ENCODE peak calls at places on chromosomes 16 and 17, in seven cellular contexts. One of them, this sample, is unnamed.

GRCh38 chr16:11005611-11005975 is 61.2 kb downstream of the CLEC16A start:
- DNase-seq in cardiac muscle cell: peak; percentile 33
- DNase-seq in tibial artery: no peak
- DNase-seq in NB4: no peak
- DNase-seq in activated CD8-positive, alpha-beta T cell treated with anti-CD3 and anti-CD28 coated beads for 36 hours: no peak
- DNase-seq in GM12865: no peak
- DNase-seq in WERI-Rb-1: no peak
- DNase-seq in this sample: no peak

GRCh38 chr17:21214777-21215541 is 998 bp upstream of the TMEM11 start:
- DNase-seq in cardiac muscle cell: peak; percentile 12
- DNase-seq in tibial artery: peak; percentile 72
- DNase-seq in NB4: peak; percentile 47
- DNase-seq in activated CD8-positive, alpha-beta T cell treated with anti-CD3 and anti-CD28 coated beads for 36 hours: peak; percentile 25
- DNase-seq in GM12865: peak; percentile 16
- DNase-seq in WERI-Rb-1: no peak
- DNase-seq in this sample: no peak

GRCh38 chr16:66923247-66923851 is 2.0 kb downstream of the RRAD start:
- DNase-seq in cardiac muscle cell: peak; percentile 83
- DNase-seq in tibial artery: peak; percentile 95
- DNase-seq in NB4: peak; percentile 50
- DNase-seq in activated CD8-positive, alpha-beta T cell treated with anti-CD3 and anti-CD28 coated beads for 36 hours: no peak
- DNase-seq in GM12865: no peak
- DNase-seq in WERI-Rb-1: peak; percentile 60
- DNase-seq in this sample: no peak

GRCh38 chr17:40553694-40554534 is 11.4 kb downstream of the CCR7 start:
- DNase-seq in cardiac muscle cell: peak; percentile 89
- DNase-seq in tibial artery: peak; percentile 87
- DNase-seq in NB4: peak; percentile 66
- DNase-seq in activated CD8-positive, alpha-beta T cell treated with anti-CD3 and anti-CD28 coated beads for 36 hours: peak; percentile 60
- DNase-seq in GM12865: no peak
- DNase-seq in WERI-Rb-1: peak; percentile 15
- DNase-seq in this sample: peak; percentile 62

GRCh38 chr16:22941970-22942501 is 128.1 kb downstream of the HS3ST2 start:
- DNase-seq in cardiac muscle cell: no peak
- DNase-seq in tibial artery: no peak
- DNase-seq in NB4: no peak
- DNase-seq in activated CD8-positive, alpha-beta T cell treated with anti-CD3 and anti-CD28 coated beads for 36 hours: no peak
- DNase-seq in GM12865: no peak
- DNase-seq in WERI-Rb-1: no peak
- DNase-seq in this sample: no peak

GRCh38 chr16:77763994-77764393 is 24.4 kb upstream of the VAT1L start:
- DNase-seq in cardiac muscle cell: no peak
- DNase-seq in tibial artery: no peak
- DNase-seq in NB4: no peak
- DNase-seq in activated CD8-positive, alpha-beta T cell treated with anti-CD3 and anti-CD28 coated beads for 36 hours: no peak
- DNase-seq in GM12865: no peak
- DNase-seq in WERI-Rb-1: no peak
- DNase-seq in this sample: no peak

GRCh38 chr17:78935419-78936323 is 10.5 kb upstream of the TIMP2 start:
- DNase-seq in cardiac muscle cell: peak; percentile 98
- DNase-seq in tibial artery: peak; percentile 87
- DNase-seq in NB4: no peak
- DNase-seq in activated CD8-positive, alpha-beta T cell treated with anti-CD3 and anti-CD28 coated beads for 36 hours: no peak
- DNase-seq in GM12865: no peak
- DNase-seq in WERI-Rb-1: no peak
- DNase-seq in this sample: no peak

GRCh38 chr16:66717112-66717675 is 20.7 kb upstream of the CMTM4 start:
- DNase-seq in cardiac muscle cell: peak; percentile 67
- DNase-seq in tibial artery: no peak
- DNase-seq in NB4: peak; percentile 73
- DNase-seq in activated CD8-positive, alpha-beta T cell treated with anti-CD3 and anti-CD28 coated beads for 36 hours: peak; percentile 38
- DNase-seq in GM12865: peak; percentile 18
- DNase-seq in WERI-Rb-1: peak; percentile 68
- DNase-seq in this sample: no peak

GRCh38 chr17:79913896-79914812 is 74.9 kb upstream of the CBX4 start:
- DNase-seq in cardiac muscle cell: no peak
- DNase-seq in tibial artery: no peak
- DNase-seq in NB4: no peak
- DNase-seq in activated CD8-positive, alpha-beta T cell treated with anti-CD3 and anti-CD28 coated beads for 36 hours: no peak
- DNase-seq in GM12865: no peak
- DNase-seq in WERI-Rb-1: no peak
- DNase-seq in this sample: no peak

GRCh38 chr17:17289701-17290100 is 8.7 kb upstream of the COPS3 start:
- DNase-seq in cardiac muscle cell: no peak
- DNase-seq in tibial artery: peak; percentile 1
- DNase-seq in NB4: no peak
- DNase-seq in activated CD8-positive, alpha-beta T cell treated with anti-CD3 and anti-CD28 coated beads for 36 hours: no peak
- DNase-seq in GM12865: no peak
- DNase-seq in WERI-Rb-1: no peak
- DNase-seq in this sample: no peak

GRCh38 chr16:69410285-69410990 is 14.0 kb upstream of the CYB5B start:
- DNase-seq in cardiac muscle cell: peak; percentile 74
- DNase-seq in tibial artery: no peak
- DNase-seq in NB4: no peak
- DNase-seq in activated CD8-positive, alpha-beta T cell treated with anti-CD3 and anti-CD28 coated beads for 36 hours: no peak
- DNase-seq in GM12865: no peak
- DNase-seq in WERI-Rb-1: no peak
- DNase-seq in this sample: no peak

GRCh38 chr16:24322106-24322505 is 66.0 kb downstream of the CACNG3 start:
- DNase-seq in cardiac muscle cell: no peak
- DNase-seq in tibial artery: no peak
- DNase-seq in NB4: no peak
- DNase-seq in activated CD8-positive, alpha-beta T cell treated with anti-CD3 and anti-CD28 coated beads for 36 hours: no peak
- DNase-seq in GM12865: no peak
- DNase-seq in WERI-Rb-1: no peak
- DNase-seq in this sample: no peak

GRCh38 chr16:49654425-49654824 is 201.5 kb downstream of the ZNF423 start:
- DNase-seq in cardiac muscle cell: no peak
- DNase-seq in tibial artery: no peak
- DNase-seq in NB4: no peak
- DNase-seq in activated CD8-positive, alpha-beta T cell treated with anti-CD3 and anti-CD28 coated beads for 36 hours: no peak
- DNase-seq in GM12865: no peak
- DNase-seq in WERI-Rb-1: no peak
- DNase-seq in this sample: no peak

GRCh38 chr17:6374761-6375312 is 60.1 kb downstream of the AIPL1 start:
- DNase-seq in cardiac muscle cell: peak; percentile 6
- DNase-seq in tibial artery: no peak
- DNase-seq in NB4: no peak
- DNase-seq in activated CD8-positive, alpha-beta T cell treated with anti-CD3 and anti-CD28 coated beads for 36 hours: peak; percentile 89
- DNase-seq in GM12865: no peak
- DNase-seq in WERI-Rb-1: no peak
- DNase-seq in this sample: peak; percentile 50

GRCh38 chr17:80892900-80893603 is 98.6 kb upstream of the CHMP6 start:
- DNase-seq in cardiac muscle cell: peak; percentile 51
- DNase-seq in tibial artery: peak; percentile 77
- DNase-seq in NB4: peak; percentile 86
- DNase-seq in activated CD8-positive, alpha-beta T cell treated with anti-CD3 and anti-CD28 coated beads for 36 hours: peak; percentile 73
- DNase-seq in GM12865: no peak
- DNase-seq in WERI-Rb-1: no peak
- DNase-seq in this sample: no peak

GRCh38 chr17:38562215-38562569 is 43.6 kb downstream of the SRCIN1 start:
- DNase-seq in cardiac muscle cell: no peak
- DNase-seq in tibial artery: no peak
- DNase-seq in NB4: no peak
- DNase-seq in activated CD8-positive, alpha-beta T cell treated with anti-CD3 and anti-CD28 coated beads for 36 hours: peak; percentile 39
- DNase-seq in GM12865: no peak
- DNase-seq in WERI-Rb-1: no peak
- DNase-seq in this sample: no peak
- TF ChIP-seq CTCF in cardiac muscle cell: no peak
- TF ChIP-seq CTCF in tibial artery: no peak
- TF ChIP-seq CTCF in NB4: no peak
- TF ChIP-seq CTCF in activated CD8-positive, alpha-beta T cell treated with anti-CD3 and anti-CD28 coated beads for 36 hours: no peak
- TF ChIP-seq CTCF in GM12865: no peak
- TF ChIP-seq CTCF in WERI-Rb-1: no peak
- TF ChIP-seq CTCF in this sample: no peak

GRCh38 chr16:88060524-88061219 is 109.4 kb downstream of the BANP start:
- DNase-seq in cardiac muscle cell: no peak
- DNase-seq in tibial artery: no peak
- DNase-seq in NB4: no peak
- DNase-seq in activated CD8-positive, alpha-beta T cell treated with anti-CD3 and anti-CD28 coated beads for 36 hours: no peak
- DNase-seq in GM12865: no peak
- DNase-seq in WERI-Rb-1: no peak
- DNase-seq in this sample: no peak
- TF ChIP-seq CTCF in cardiac muscle cell: no peak
- TF ChIP-seq CTCF in tibial artery: no peak
- TF ChIP-seq CTCF in NB4: peak; percentile 44
- TF ChIP-seq CTCF in activated CD8-positive, alpha-beta T cell treated with anti-CD3 and anti-CD28 coated beads for 36 hours: no peak
- TF ChIP-seq CTCF in GM12865: no peak
- TF ChIP-seq CTCF in WERI-Rb-1: peak; percentile 12
- TF ChIP-seq CTCF in this sample: no peak

GRCh38 chr16:15643453-15644305 is 725 bp upstream of the MARF1 start:
- DNase-seq in cardiac muscle cell: peak; percentile 73
- DNase-seq in tibial artery: no peak
- DNase-seq in NB4: peak; percentile 70
- DNase-seq in activated CD8-positive, alpha-beta T cell treated with anti-CD3 and anti-CD28 coated beads for 36 hours: peak; percentile 37
- DNase-seq in GM12865: peak; percentile 64
- DNase-seq in WERI-Rb-1: peak; percentile 22
- DNase-seq in this sample: no peak
- TF ChIP-seq CTCF in cardiac muscle cell: peak; percentile 56
- TF ChIP-seq CTCF in tibial artery: peak; percentile 38
- TF ChIP-seq CTCF in NB4: peak; percentile 33
- TF ChIP-seq CTCF in activated CD8-positive, alpha-beta T cell treated with anti-CD3 and anti-CD28 coated beads for 36 hours: peak; percentile 50
- TF ChIP-seq CTCF in GM12865: peak; percentile 33
- TF ChIP-seq CTCF in WERI-Rb-1: no peak
- TF ChIP-seq CTCF in this sample: peak; percentile 19

DNA sequence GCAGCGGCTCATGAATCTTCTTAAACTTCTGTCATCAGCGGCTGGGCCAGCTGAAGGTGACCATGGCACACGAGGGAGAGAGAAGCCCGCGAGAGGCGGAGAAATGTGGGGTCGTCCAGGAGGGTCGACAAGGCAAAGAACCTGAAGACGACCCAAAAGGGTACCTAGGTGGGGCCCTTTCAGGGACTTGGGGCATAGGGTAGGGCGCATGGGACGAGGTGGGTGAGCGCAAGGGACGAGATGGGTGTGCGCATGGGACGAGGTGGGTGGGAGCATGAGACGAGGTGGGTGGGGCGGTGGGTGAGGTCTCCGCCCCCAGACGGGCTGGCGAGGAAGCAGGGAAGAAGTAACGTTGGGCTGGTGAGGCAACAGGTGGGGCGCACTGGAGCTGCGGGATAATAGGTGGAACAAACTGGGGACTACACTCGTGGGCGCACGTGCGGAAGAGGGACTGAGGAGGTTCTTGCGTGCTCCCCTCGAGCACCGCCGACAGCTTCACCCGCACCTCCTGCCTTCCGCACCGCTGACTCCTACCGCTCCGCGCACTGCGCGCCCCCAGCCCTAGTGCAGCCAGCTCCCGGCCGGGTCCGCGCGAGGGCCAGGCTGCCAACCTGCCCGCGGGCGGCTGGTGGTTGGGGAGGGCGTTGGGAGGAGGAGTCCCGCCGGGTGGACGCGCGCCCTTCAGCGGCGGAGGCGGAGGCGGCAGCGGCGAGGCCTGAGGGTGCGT is 23.2 kb upstream of the CRYM start:
- DNase-seq in cardiac muscle cell: peak; percentile 70
- DNase-seq in tibial artery: peak; percentile 85
- DNase-seq in NB4: peak; percentile 92
- DNase-seq in activated CD8-positive, alpha-beta T cell treated with anti-CD3 and anti-CD28 coated beads for 36 hours: peak; percentile 57
- DNase-seq in GM12865: peak; percentile 88
- DNase-seq in WERI-Rb-1: peak; percentile 91
- DNase-seq in this sample: peak; percentile 84
- TF ChIP-seq CTCF in cardiac muscle cell: peak; percentile 25
- TF ChIP-seq CTCF in tibial artery: peak; percentile 39
- TF ChIP-seq CTCF in NB4: peak; percentile 1
- TF ChIP-seq CTCF in activated CD8-positive, alpha-beta T cell treated with anti-CD3 and anti-CD28 coated beads for 36 hours: no peak
- TF ChIP-seq CTCF in GM12865: peak; percentile 30
- TF ChIP-seq CTCF in WERI-Rb-1: peak; percentile 55
- TF ChIP-seq CTCF in this sample: no peak

GRCh38 chr17:759964-760363 is 7.9 kb upstream of the GEMIN4 start:
- DNase-seq in cardiac muscle cell: no peak
- DNase-seq in tibial artery: no peak
- DNase-seq in NB4: no peak
- DNase-seq in activated CD8-positive, alpha-beta T cell treated with anti-CD3 and anti-CD28 coated beads for 36 hours: no peak
- DNase-seq in GM12865: no peak
- DNase-seq in WERI-Rb-1: no peak
- DNase-seq in this sample: no peak
- TF ChIP-seq CTCF in cardiac muscle cell: no peak
- TF ChIP-seq CTCF in tibial artery: no peak
- TF ChIP-seq CTCF in NB4: no peak
- TF ChIP-seq CTCF in activated CD8-positive, alpha-beta T cell treated with anti-CD3 and anti-CD28 coated beads for 36 hours: no peak
- TF ChIP-seq CTCF in GM12865: no peak
- TF ChIP-seq CTCF in WERI-Rb-1: no peak
- TF ChIP-seq CTCF in this sample: no peak

DNA sequence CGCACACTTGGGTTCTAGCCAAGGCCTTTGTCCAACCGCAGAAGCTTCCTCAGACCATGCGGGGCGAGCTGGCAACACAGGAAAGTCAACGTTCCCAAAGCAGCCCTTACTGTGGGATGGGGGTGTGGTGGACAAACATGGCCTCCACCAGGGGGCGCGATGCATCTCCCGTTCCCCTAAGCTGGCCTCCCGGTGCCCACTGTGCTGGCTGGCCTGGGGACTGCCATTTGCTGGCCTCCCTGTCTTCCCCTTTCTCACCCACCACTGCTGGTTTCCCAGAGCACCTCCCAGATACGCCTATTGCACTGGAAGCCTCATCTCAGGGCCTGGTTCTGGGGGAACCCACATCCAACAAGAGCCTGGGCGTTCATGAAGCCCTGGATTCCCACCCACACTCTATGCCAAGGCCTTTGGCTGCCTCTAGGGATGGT is 145.3 kb downstream of the IRF8 start:
- DNase-seq in cardiac muscle cell: peak; percentile 64
- DNase-seq in tibial artery: no peak
- DNase-seq in NB4: peak; percentile 78
- DNase-seq in activated CD8-positive, alpha-beta T cell treated with anti-CD3 and anti-CD28 coated beads for 36 hours: peak; percentile 72
- DNase-seq in GM12865: peak; percentile 62
- DNase-seq in WERI-Rb-1: peak; percentile 43
- DNase-seq in this sample: peak; percentile 84
- TF ChIP-seq CTCF in cardiac muscle cell: peak; percentile 73
- TF ChIP-seq CTCF in tibial artery: no peak
- TF ChIP-seq CTCF in NB4: peak; percentile 88
- TF ChIP-seq CTCF in activated CD8-positive, alpha-beta T cell treated with anti-CD3 and anti-CD28 coated beads for 36 hours: peak; percentile 83
- TF ChIP-seq CTCF in GM12865: peak; percentile 72
- TF ChIP-seq CTCF in WERI-Rb-1: peak; percentile 73
- TF ChIP-seq CTCF in this sample: peak; percentile 48

DNA sequence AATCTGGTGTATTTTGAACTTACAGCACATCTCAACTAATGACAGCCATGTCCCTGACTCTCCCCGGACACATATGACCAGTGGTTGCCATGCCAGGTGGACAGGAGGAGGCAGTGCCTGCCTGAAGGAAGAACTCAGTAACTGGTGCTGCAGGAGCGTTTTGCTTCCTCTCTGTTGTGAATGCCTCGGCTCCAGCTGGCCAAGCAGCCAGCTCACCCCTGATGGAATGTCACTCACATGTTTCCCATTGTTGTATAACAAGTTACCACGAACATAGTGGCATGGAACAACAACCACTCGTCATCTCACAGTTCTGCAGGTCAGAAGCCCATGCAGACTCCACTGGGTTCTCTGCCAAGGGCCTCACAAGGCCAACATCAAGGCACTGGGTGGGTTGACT is 20.1 kb upstream of the IRF8 start:
- DNase-seq in cardiac muscle cell: peak; percentile 57
- DNase-seq in tibial artery: no peak
- DNase-seq in NB4: no peak
- DNase-seq in activated CD8-positive, alpha-beta T cell treated with anti-CD3 and anti-CD28 coated beads for 36 hours: no peak
- DNase-seq in GM12865: no peak
- DNase-seq in WERI-Rb-1: no peak
- DNase-seq in this sample: no peak
- TF ChIP-seq CTCF in cardiac muscle cell: no peak
- TF ChIP-seq CTCF in tibial artery: no peak
- TF ChIP-seq CTCF in NB4: no peak
- TF ChIP-seq CTCF in activated CD8-positive, alpha-beta T cell treated with anti-CD3 and anti-CD28 coated beads for 36 hours: no peak
- TF ChIP-seq CTCF in GM12865: no peak
- TF ChIP-seq CTCF in WERI-Rb-1: no peak
- TF ChIP-seq CTCF in this sample: no peak

This sample was measured in GM13976.